ENCODE peak calls at places on chromosomes 16 and 17, in seven cellular contexts. W is suprapubic skin; D is transverse colon; T is CD8-positive, alpha-beta memory T cell; V is sigmoid colon; X is adrenal gland; G is effector memory CD4-positive, alpha-beta T cell. L is an unnamed sample.
A peak's percentile ranks its signal among the peaks of the same experiment; 100 is the strongest.

GRCh38 chr17:2215616-2216364 is 87.8 kb downstream of the SMG6 start:
- DNase-seq in W (peak; percentile 79), D (peak; percentile 72), T (peak; percentile 74), V (peak; percentile 89), X (peak; percentile 59), G (peak; percentile 41), L (peak; percentile 74)

GRCh38 chr17:27818311-27819170 is 18.2 kb upstream of the NOS2 start:
- DNase-seq in W (no peak), D (peak; percentile 48), T (no peak), V (no peak), X (no peak), G (no peak), L (no peak)

GRCh38 chr17:10349403-10349802 is 23.4 kb downstream of the MYH13 start:
- DNase-seq in W (no peak), D (no peak), T (no peak), V (no peak), X (no peak), G (no peak), L (no peak)

GRCh38 chr17:45248132-45248936 is 13.6 kb downstream of the SPATA32 start:
- DNase-seq in W (no peak), D (peak; percentile 83), T (peak; percentile 84), V (no peak), X (no peak), G (peak; percentile 72), L (peak; percentile 85)

GRCh38 chr17:57962441-57963148 is 7.4 kb upstream of the CUEDC1 start:
- DNase-seq in W (no peak), D (no peak), T (no peak), V (no peak), X (no peak), G (no peak), L (no peak)

GRCh38 chr16:4133897-4134372 is 17.7 kb upstream of the ADCY9 start:
- DNase-seq in W (no peak), D (no peak), T (no peak), V (no peak), X (no peak), G (no peak), L (no peak)

GRCh38 chr17:45792995-45793755 is 9.1 kb downstream of the CRHR1 start:
- DNase-seq in W (no peak), D (no peak), T (no peak), V (no peak), X (no peak), G (no peak), L (no peak)

GRCh38 chr16:10931977-10932632 is 10.2 kb downstream of the DEXI start:
- DNase-seq in W (no peak), D (no peak), T (no peak), V (no peak), X (no peak), G (no peak), L (peak; percentile 40)

GRCh38 chr16:4328580-4329353 is 12.9 kb downstream of the GLIS2 start:
- DNase-seq in W (peak; percentile 60), D (no peak), T (no peak), V (peak; percentile 76), X (peak; percentile 73), G (no peak), L (peak; percentile 67)

GRCh38 chr16:73054131-73054496 is 6.2 kb upstream of the ZFHX3 start:
- DNase-seq in W (no peak), D (no peak), T (no peak), V (peak; percentile 70), X (peak; percentile 51), G (no peak), L (no peak)

GRCh38 chr17:57370051-57370581 is 113.8 kb downstream of the MSI2 start:
- DNase-seq in W (no peak), D (no peak), T (no peak), V (no peak), X (peak; percentile 48), G (no peak), L (no peak)

GRCh38 chr16:200388-200787 is 20.1 kb downstream of the HBQ1 start:
- DNase-seq in W (no peak), D (no peak), T (no peak), V (no peak), X (no peak), G (no peak), L (no peak)

GRCh38 chr16:55480228-55480655 is 1.2 kb downstream of the MMP2 start:
- DNase-seq in W (peak; percentile 90), D (peak; percentile 71), T (no peak), V (peak; percentile 95), X (peak; percentile 71), G (no peak), L (peak; percentile 87)

GRCh38 chr17:80710716-80711115 is 166.1 kb downstream of the RPTOR start:
- DNase-seq in W (no peak), D (no peak), T (no peak), V (no peak), X (no peak), G (no peak), L (no peak)

GRCh38 chr17:40442392-40443195 is 656 bp upstream of the IGFBP4 start:
- DNase-seq in W (peak; percentile 82), D (peak; percentile 53), T (no peak), V (peak; percentile 84), X (no peak), G (no peak), L (peak; percentile 75)

GRCh38 chr17:76005263-76006149 is 4.9 kb downstream of the CDK3 start:
- DNase-seq in W (peak; percentile 88), D (peak; percentile 90), T (peak; percentile 60), V (peak; percentile 85), X (peak; percentile 90), G (peak; percentile 60), L (no peak)

GRCh38 chr17:48064638-48065037 is 16.5 kb downstream of the NFE2L1 start:
- DNase-seq in W (no peak), D (no peak), T (no peak), V (peak; percentile 11), X (no peak), G (no peak), L (no peak)

GRCh38 chr16:8972843-8973586 is 9.3 kb upstream of the USP7 start:
- DNase-seq in W (no peak), D (no peak), T (no peak), V (no peak), X (no peak), G (no peak), L (no peak)

GRCh38 chr16:11955713-11956123 is 9.3 kb upstream of the TNFRSF17 start:
- DNase-seq in W (no peak), D (no peak), T (no peak), V (peak; percentile 43), X (no peak), G (no peak), L (no peak)

GRCh38 chr16:53773150-53773846 is 69.3 kb downstream of the FTO start:
- DNase-seq in W (no peak), D (peak; percentile 51), T (no peak), V (no peak), X (peak; percentile 53), G (no peak), L (no peak)

GRCh38 chr16:13554020-13554419 is 365.9 kb upstream of the ERCC4 start:
- DNase-seq in W (no peak), D (no peak), T (no peak), V (no peak), X (no peak), G (no peak), L (no peak)

GRCh38 chr16:17271687-17272086 is 199.1 kb downstream of the XYLT1 start:
- DNase-seq in W (no peak), D (peak; percentile 38), T (no peak), V (no peak), X (peak; percentile 76), G (no peak), L (no peak)

GRCh38 chr17:9226794-9227135 is 205.5 kb downstream of the NTN1 start:
- DNase-seq in W (peak; percentile 67), D (no peak), T (no peak), V (peak; percentile 63), X (no peak), G (no peak), L (no peak)

GRCh38 chr17:36030949-36031348 is 13.2 kb upstream of the CCL23 start:
- DNase-seq in W (no peak), D (no peak), T (no peak), V (no peak), X (no peak), G (no peak), L (no peak)

GRCh38 chr17:80839401-80839800 is 152.2 kb upstream of the CHMP6 start:
- DNase-seq in W (no peak), D (no peak), T (no peak), V (no peak), X (no peak), G (no peak), L (no peak)

GRCh38 chr16:15966420-15967222 is 17.2 kb downstream of the ABCC1 start:
- DNase-seq in W (no peak), D (no peak), T (no peak), V (no peak), X (no peak), G (no peak), L (no peak)
- H3K9me3 ChIP-seq in W (no peaks in the 10 kb centered on the region), D (no peaks in the 10 kb centered on the region), T (no peaks in the 10 kb centered on the region), V (no peaks in the 10 kb centered on the region), X (no peaks in the 10 kb centered on the region), G (no peaks in the 10 kb centered on the region), L (no peaks in the 10 kb centered on the region)

GRCh38 chr16:1734816-1735215 is 28.8 kb downstream of the MAPK8IP3 start:
- DNase-seq in W (no peak), D (no peak), T (no peak), V (no peak), X (no peak), G (no peak), L (no peak)
- H3K9me3 ChIP-seq in W (no peaks in the 10 kb centered on the region), D (no peaks in the 10 kb centered on the region), T (no peaks in the 10 kb centered on the region), V (no peaks in the 10 kb centered on the region), X (no peaks in the 10 kb centered on the region), G (no peaks in the 10 kb centered on the region), L (no peaks in the 10 kb centered on the region)

DNA sequence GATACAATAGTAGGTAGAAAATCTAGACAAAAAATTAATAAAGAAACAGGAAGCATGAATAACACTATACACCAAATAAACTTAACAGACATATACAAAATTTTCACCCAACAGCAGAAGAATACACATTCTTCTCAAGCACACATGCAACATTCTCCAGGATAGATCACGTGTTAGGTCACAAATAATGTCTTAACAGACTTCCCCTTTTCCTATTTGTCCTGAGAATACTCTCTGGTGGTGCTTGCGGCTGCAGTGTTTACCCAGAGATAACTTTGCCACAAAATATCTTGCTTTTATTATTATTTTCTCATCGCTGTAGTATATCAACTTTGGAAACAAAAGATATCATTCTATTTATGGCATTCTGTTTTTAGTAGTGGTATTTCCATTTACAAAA is 40.6 kb upstream of the ZNF267 start:
- DNase-seq in W (no peak), D (no peak), T (no peak), V (no peak), X (no peak), G (no peak), L (no peak)
- H3K9me3 ChIP-seq in W (no peaks in the 10 kb centered on the region), D (no peaks in the 10 kb centered on the region), T (no peaks in the 10 kb centered on the region), V (peaks cover 6% of the 10 kb centered on the region), X (no peaks in the 10 kb centered on the region), G (no peaks in the 10 kb centered on the region), L (no peaks in the 10 kb centered on the region)

GRCh38 chr16:50533317-50533716 is 14.9 kb upstream of the NKD1 start:
- DNase-seq in W (no peak), D (no peak), T (no peak), V (no peak), X (peak; percentile 8), G (no peak), L (no peak)

GRCh38 chr16:50534958-50535357 is 13.2 kb upstream of the NKD1 start:
- DNase-seq in W (no peak), D (no peak), T (no peak), V (no peak), X (no peak), G (no peak), L (no peak)

GRCh38 chr16:50534091-50534490 is 14.1 kb upstream of the NKD1 start:
- DNase-seq in W (no peak), D (no peak), T (no peak), V (no peak), X (peak; percentile 10), G (no peak), L (no peak)

GRCh38 chr16:50535506-50536257 is 12.5 kb upstream of the NKD1 start:
- DNase-seq in W (no peak), D (no peak), T (no peak), V (no peak), X (peak; percentile 8), G (no peak), L (no peak)

GRCh38 chr16:50534556-50534955 is 13.6 kb upstream of the NKD1 start:
- DNase-seq in W (no peak), D (no peak), T (no peak), V (no peak), X (peak; percentile 3), G (no peak), L (no peak)
- H3K9me3 ChIP-seq in W (no peaks in the 10 kb centered on the region), D (no peaks in the 10 kb centered on the region), T (no peaks in the 10 kb centered on the region), V (no peaks in the 10 kb centered on the region), X (no peaks in the 10 kb centered on the region), G (no peaks in the 10 kb centered on the region), L (no peaks in the 10 kb centered on the region)

L was measured in upper lobe of right lung.